ENCODE peak calls at places on chromosomes 16 and 17, in eight cellular contexts. K, T, U, C, Y, Z, J and N are unnamed samples.
A peak's percentile ranks its signal among the peaks of the same experiment; 100 is the strongest.

GRCh38 chr17:77381731-77382130 is 241.0 kb downstream of the SEC14L1 start:
- DNase-seq in K (no peak), T (no peak), U (no peak), C (no peak), Y (no peak), Z (no peak), J (no peak), N (no peak)

GRCh38 chr17:77374170-77374936 is 233.6 kb downstream of the SEC14L1 start:
- DNase-seq in K (peak; percentile 79), T (peak; percentile 74), U (peak; percentile 73), C (no peak), Y (peak; percentile 97), Z (peak; percentile 60), J (peak; percentile 49), N (peak; percentile 26)

GRCh38 chr17:74815067-74815466 is 38.9 kb upstream of the NAT9 start:
- DNase-seq in K (no peak), T (no peak), U (no peak), C (no peak), Y (no peak), Z (no peak), J (no peak), N (no peak)

GRCh38 chr16:1674751-1675664 is 3.1 kb upstream of the JPT2 start:
- DNase-seq in K (no peak), T (no peak), U (no peak), C (no peak), Y (no peak), Z (no peak), J (no peak), N (no peak)

GRCh38 chr16:53482123-53482522 is 20.9 kb downstream of the AKTIP start:
- DNase-seq in K (no peak), T (no peak), U (no peak), C (no peak), Y (no peak), Z (no peak), J (no peak), N (no peak)

GRCh38 chr16:21701271-21701670 is 37.5 kb downstream of the OTOA start:
- DNase-seq in K (no peak), T (no peak), U (no peak), C (no peak), Y (no peak), Z (no peak), J (no peak), N (no peak)

GRCh38 chr16:79360267-79360666 is 240.3 kb downstream of the MAF start:
- DNase-seq in K (no peak), T (no peak), U (no peak), C (no peak), Y (no peak), Z (no peak), J (no peak), N (no peak)

GRCh38 chr16:79288046-79288445 is 312.5 kb downstream of the MAF start:
- DNase-seq in K (no peak), T (peak; percentile 23), U (no peak), C (no peak), Y (no peak), Z (no peak), J (no peak), N (no peak)

GRCh38 chr17:82866521-82867214 is 26.8 kb upstream of the ZNF750 start:
- DNase-seq in K (no peak), T (no peak), U (no peak), C (no peak), Y (peak; percentile 88), Z (no peak), J (peak; percentile 26), N (no peak)

GRCh38 chr17:74919440-74920305 is 3.4 kb downstream of the USH1G start:
- DNase-seq in K (no peak), T (no peak), U (no peak), C (peak; percentile 38), Y (no peak), Z (no peak), J (no peak), N (no peak)

GRCh38 chr16:48329138-48329537 is 56.1 kb downstream of the SIAH1 start:
- DNase-seq in K (no peak), T (no peak), U (no peak), C (no peak), Y (no peak), Z (no peak), J (no peak), N (no peak)

GRCh38 chr17:4585203-4585939 is 1.0 kb downstream of the SMTNL2 start:
- DNase-seq in K (no peak), T (no peak), U (no peak), C (no peak), Y (no peak), Z (no peak), J (no peak), N (no peak)

GRCh38 chr17:9124554-9124935 is 103.2 kb downstream of the NTN1 start:
- DNase-seq in K (no peak), T (no peak), U (no peak), C (no peak), Y (no peak), Z (no peak), J (no peak), N (no peak)

GRCh38 chr16:87847785-87848675 is 21.3 kb downstream of the SLC7A5 start:
- DNase-seq in K (no peak), T (no peak), U (no peak), C (no peak), Y (no peak), Z (no peak), J (no peak), N (no peak)

GRCh38 chr16:67181346-67181745 is 2.4 kb downstream of the MATCAP1 start:
- DNase-seq in K (no peak), T (no peak), U (no peak), C (no peak), Y (peak; percentile 86), Z (no peak), J (no peak), N (no peak)

GRCh38 chr17:19646788-19647696 is 1.5 kb upstream of the ALDH3A2 start:
- DNase-seq in K (no peak), T (no peak), U (no peak), C (peak; percentile 40), Y (no peak), Z (no peak), J (no peak), N (no peak)

GRCh38 chr17:56914641-56915263 is 903 bp upstream of the TRIM25 start:
- DNase-seq in K (no peak), T (no peak), U (no peak), C (peak; percentile 17), Y (no peak), Z (no peak), J (no peak), N (no peak)

GRCh38 chr17:68783861-68784260 is 171.3 kb downstream of the ABCA8 start:
- DNase-seq in K (no peak), T (no peak), U (no peak), C (no peak), Y (no peak), Z (no peak), J (no peak), N (no peak)